ENCODE peak calls at places on chromosomes 11 and 22, in seven cellular contexts. One of them, this sample, is unnamed.

GRCh38 chr11:27201454-27202302 is 161.1 kb downstream of the BBOX1 start:
- DNase-seq in fibroblast of lung: peak
- DNase-seq in stimulated activated CD4-positive, alpha-beta T cell treated with anti-CD3 and anti-CD28 coated beads, Interleukin-12 subunit alpha, Interleukin-12 subunit beta, amount 100 ng/mL, for 24 hours: no peak
- DNase-seq in NCI-H2227 treated with DMSO at 0.1 percent for 48 hours: peak
- DNase-seq in iPS DF 6.9: no peak
- DNase-seq in cardiac muscle cell: peak
- DNase-seq in Calu3: peak
- DNase-seq in this sample: peak

GRCh38 chr11:2587132-2587930 is 112.5 kb downstream of the KCNQ1OT1 start:
- DNase-seq in stimulated activated CD4-positive, alpha-beta T cell treated with anti-CD3 and anti-CD28 coated beads, Interleukin-12 subunit alpha, Interleukin-12 subunit beta, amount 100 ng/mL, for 24 hours: no peak
- DNase-seq in NCI-H2227 treated with DMSO at 0.1 percent for 48 hours: no peak
- DNase-seq in iPS DF 6.9: no peak
- DNase-seq in cardiac muscle cell: no peak
- DNase-seq in Calu3: no peak
- DNase-seq in fibroblast of lung: no peak
- DNase-seq in this sample: no peak

GRCh38 chr11:33585564-33585963 is 115.1 kb downstream of the C11orf91 start:
- DNase-seq in stimulated activated CD4-positive, alpha-beta T cell treated with anti-CD3 and anti-CD28 coated beads, Interleukin-12 subunit alpha, Interleukin-12 subunit beta, amount 100 ng/mL, for 24 hours: no peak
- DNase-seq in cardiac muscle cell: no peak
- DNase-seq in Calu3: no peak
- DNase-seq in NCI-H2227 treated with DMSO at 0.1 percent for 48 hours: no peak
- DNase-seq in fibroblast of lung: peak
- DNase-seq in iPS DF 6.9: no peak
- DNase-seq in this sample: no peak

GRCh38 chr22:47811971-47812370 is 1049.5 kb downstream of the TBC1D22A start:
- DNase-seq in Calu3: no peak
- DNase-seq in fibroblast of lung: no peak
- DNase-seq in cardiac muscle cell: no peak
- DNase-seq in iPS DF 6.9: no peak
- DNase-seq in stimulated activated CD4-positive, alpha-beta T cell treated with anti-CD3 and anti-CD28 coated beads, Interleukin-12 subunit alpha, Interleukin-12 subunit beta, amount 100 ng/mL, for 24 hours: no peak
- DNase-seq in NCI-H2227 treated with DMSO at 0.1 percent for 48 hours: no peak
- DNase-seq in this sample: no peak

GRCh38 chr22:20118572-20119020 is 1.6 kb upstream of the TRMT2A start:
- DNase-seq in Calu3: no peak
- DNase-seq in stimulated activated CD4-positive, alpha-beta T cell treated with anti-CD3 and anti-CD28 coated beads, Interleukin-12 subunit alpha, Interleukin-12 subunit beta, amount 100 ng/mL, for 24 hours: no peak
- DNase-seq in cardiac muscle cell: no peak
- DNase-seq in iPS DF 6.9: no peak
- DNase-seq in NCI-H2227 treated with DMSO at 0.1 percent for 48 hours: no peak
- DNase-seq in fibroblast of lung: no peak
- DNase-seq in this sample: peak

GRCh38 chr11:71255323-71255722 is 2.9 kb upstream of the SHANK2 start:
- DNase-seq in fibroblast of lung: no peak
- DNase-seq in iPS DF 6.9: no peak
- DNase-seq in NCI-H2227 treated with DMSO at 0.1 percent for 48 hours: no peak
- DNase-seq in stimulated activated CD4-positive, alpha-beta T cell treated with anti-CD3 and anti-CD28 coated beads, Interleukin-12 subunit alpha, Interleukin-12 subunit beta, amount 100 ng/mL, for 24 hours: no peak
- DNase-seq in cardiac muscle cell: no peak
- DNase-seq in Calu3: no peak
- DNase-seq in this sample: no peak

GRCh38 chr11:119185916-119186634 is 800 bp downstream of the NHERF4 start:
- DNase-seq in Calu3: no peak
- DNase-seq in NCI-H2227 treated with DMSO at 0.1 percent for 48 hours: no peak
- DNase-seq in iPS DF 6.9: no peak
- DNase-seq in fibroblast of lung: no peak
- DNase-seq in stimulated activated CD4-positive, alpha-beta T cell treated with anti-CD3 and anti-CD28 coated beads, Interleukin-12 subunit alpha, Interleukin-12 subunit beta, amount 100 ng/mL, for 24 hours: no peak
- DNase-seq in cardiac muscle cell: no peak
- DNase-seq in this sample: no peak

GRCh38 chr11:65786786-65787636 is at the start of gene OVOL1:
- DNase-seq in Calu3: peak
- DNase-seq in fibroblast of lung: no peak
- DNase-seq in iPS DF 6.9: no peak
- DNase-seq in cardiac muscle cell: no peak
- DNase-seq in NCI-H2227 treated with DMSO at 0.1 percent for 48 hours: no peak
- DNase-seq in stimulated activated CD4-positive, alpha-beta T cell treated with anti-CD3 and anti-CD28 coated beads, Interleukin-12 subunit alpha, Interleukin-12 subunit beta, amount 100 ng/mL, for 24 hours: no peak
- DNase-seq in this sample: no peak

GRCh38 chr11:32722255-32722654 is 72.2 kb downstream of the CCDC73 start:
- DNase-seq in fibroblast of lung: no peak
- DNase-seq in iPS DF 6.9: no peak
- DNase-seq in cardiac muscle cell: no peak
- DNase-seq in NCI-H2227 treated with DMSO at 0.1 percent for 48 hours: no peak
- DNase-seq in Calu3: no peak
- DNase-seq in stimulated activated CD4-positive, alpha-beta T cell treated with anti-CD3 and anti-CD28 coated beads, Interleukin-12 subunit alpha, Interleukin-12 subunit beta, amount 100 ng/mL, for 24 hours: no peak
- DNase-seq in this sample: no peak

GRCh38 chr11:216081-216974 is 8.8 kb downstream of the RIC8A start:
- DNase-seq in Calu3: no peak
- DNase-seq in cardiac muscle cell: no peak
- DNase-seq in stimulated activated CD4-positive, alpha-beta T cell treated with anti-CD3 and anti-CD28 coated beads, Interleukin-12 subunit alpha, Interleukin-12 subunit beta, amount 100 ng/mL, for 24 hours: no peak
- DNase-seq in fibroblast of lung: no peak
- DNase-seq in NCI-H2227 treated with DMSO at 0.1 percent for 48 hours: no peak
- DNase-seq in iPS DF 6.9: no peak
- DNase-seq in this sample: no peak

GRCh38 chr11:100632970-100633452 is 54.1 kb upstream of the ARHGAP42 start:
- DNase-seq in stimulated activated CD4-positive, alpha-beta T cell treated with anti-CD3 and anti-CD28 coated beads, Interleukin-12 subunit alpha, Interleukin-12 subunit beta, amount 100 ng/mL, for 24 hours: no peak
- DNase-seq in iPS DF 6.9: no peak
- DNase-seq in Calu3: peak
- DNase-seq in fibroblast of lung: peak
- DNase-seq in NCI-H2227 treated with DMSO at 0.1 percent for 48 hours: no peak
- DNase-seq in cardiac muscle cell: peak
- DNase-seq in this sample: peak

GRCh38 chr11:99614353-99614752 is 593.6 kb downstream of the CNTN5 start:
- DNase-seq in fibroblast of lung: no peak
- DNase-seq in Calu3: no peak
- DNase-seq in NCI-H2227 treated with DMSO at 0.1 percent for 48 hours: no peak
- DNase-seq in stimulated activated CD4-positive, alpha-beta T cell treated with anti-CD3 and anti-CD28 coated beads, Interleukin-12 subunit alpha, Interleukin-12 subunit beta, amount 100 ng/mL, for 24 hours: no peak
- DNase-seq in iPS DF 6.9: no peak
- DNase-seq in cardiac muscle cell: peak
- DNase-seq in this sample: no peak

GRCh38 chr11:83070878-83071640 is 638 bp downstream of the RAB30 start:
- DNase-seq in iPS DF 6.9: no peak
- DNase-seq in Calu3: no peak
- DNase-seq in NCI-H2227 treated with DMSO at 0.1 percent for 48 hours: peak
- DNase-seq in fibroblast of lung: peak
- DNase-seq in stimulated activated CD4-positive, alpha-beta T cell treated with anti-CD3 and anti-CD28 coated beads, Interleukin-12 subunit alpha, Interleukin-12 subunit beta, amount 100 ng/mL, for 24 hours: no peak
- DNase-seq in cardiac muscle cell: peak
- DNase-seq in this sample: peak

GRCh38 chr22:46129390-46130041 is 20.8 kb upstream of the PPARA start:
- DNase-seq in iPS DF 6.9: no peak
- DNase-seq in NCI-H2227 treated with DMSO at 0.1 percent for 48 hours: no peak
- DNase-seq in stimulated activated CD4-positive, alpha-beta T cell treated with anti-CD3 and anti-CD28 coated beads, Interleukin-12 subunit alpha, Interleukin-12 subunit beta, amount 100 ng/mL, for 24 hours: no peak
- DNase-seq in fibroblast of lung: no peak
- DNase-seq in cardiac muscle cell: no peak
- DNase-seq in Calu3: no peak
- DNase-seq in this sample: no peak

GRCh38 chr22:24994070-24994763 is 41.7 kb downstream of the KIAA1671 start:
- DNase-seq in cardiac muscle cell: peak
- DNase-seq in Calu3: peak
- DNase-seq in fibroblast of lung: no peak
- DNase-seq in NCI-H2227 treated with DMSO at 0.1 percent for 48 hours: no peak
- DNase-seq in stimulated activated CD4-positive, alpha-beta T cell treated with anti-CD3 and anti-CD28 coated beads, Interleukin-12 subunit alpha, Interleukin-12 subunit beta, amount 100 ng/mL, for 24 hours: peak
- DNase-seq in iPS DF 6.9: no peak
- DNase-seq in this sample: no peak

This sample was measured in A673.